ENCODE peak calls at places on chromosomes 16 and 17, in seven cellular contexts. N is cardiac fibroblast; X is stimulated activated CD4-positive, alpha-beta T cell treated with anti-CD3 and anti-CD28 coated beads, Interleukin-4, amount 100 ng/mL, for 4 hours; Q is A549; S is central memory CD4-positive, alpha-beta T cell; W is HS-5; F is GM13976. J is an unnamed sample.

GRCh38 chr17:47948706-47949196 is 7.4 kb downstream of the PNPO start:
- DNase-seq in X (no peak), S (no peak), Q (peak; percentile 85), W (no peak), F (no peak), N (no peak), J (no peak)

GRCh38 chr16:72590179-72590937 is 418.4 kb upstream of the PMFBP1 start:
- DNase-seq in Q (no peak), X (no peak), N (no peak), F (peak; percentile 37), W (no peak), S (no peak), J (peak; percentile 9)

GRCh38 chr16:84423416-84423837 is 55.1 kb downstream of the ATP2C2 start:
- DNase-seq in W (no peak), X (no peak), Q (peak; percentile 80), N (peak; percentile 65), F (peak; percentile 49), S (no peak), J (peak; percentile 15)

GRCh38 chr17:31310877-31311276 is 3.0 kb downstream of the EVI2B start:
- DNase-seq in F (no peak), S (no peak), N (no peak), Q (no peak), X (no peak), W (no peak), J (no peak)

GRCh38 chr16:72536673-72537435 is 364.9 kb upstream of the PMFBP1 start:
- DNase-seq in F (no peak), W (peak; percentile 40), N (peak; percentile 33), Q (no peak), S (no peak), X (no peak), J (peak; percentile 30)

GRCh38 chr17:39755550-39756375 is 18.0 kb downstream of the GRB7 start:
- DNase-seq in S (peak; percentile 70), F (peak; percentile 82), W (no peak), Q (no peak), N (no peak), X (peak; percentile 33), J (no peak)

GRCh38 chr16:81333356-81333755 is 18.6 kb downstream of the GAN start:
- DNase-seq in W (no peak), S (no peak), Q (no peak), N (no peak), X (no peak), F (no peak), J (no peak)

GRCh38 chr16:49585143-49585542 is 211.5 kb downstream of the C16orf78 start:
- DNase-seq in W (no peak), Q (no peak), S (no peak), F (no peak), N (no peak), X (no peak), J (no peak)

GRCh38 chr16:67966549-67967182 is 1.8 kb downstream of the SLC12A4 start:
- DNase-seq in F (no peak), X (no peak), S (no peak), N (peak; percentile 60), W (no peak), Q (peak; percentile 44), J (peak; percentile 72)

GRCh38 chr17:73856585-73856984 is 212.3 kb upstream of the SDK2 start:
- DNase-seq in F (no peak), X (no peak), S (no peak), Q (no peak), W (no peak), N (no peak), J (no peak)

GRCh38 chr17:45131616-45132301 is 556 bp downstream of the PLCD3 start:
- DNase-seq in X (peak; percentile 51), W (no peak), N (peak; percentile 31), S (peak; percentile 26), F (peak; percentile 75), Q (peak; percentile 61), J (no peak)

GRCh38 chr17:41907633-41908539 is 10.9 kb downstream of the ACLY start:
- DNase-seq in W (no peak), F (no peak), Q (peak; percentile 98), X (no peak), N (peak; percentile 45), S (no peak), J (no peak)